ENCODE peak calls at places on chromosomes 1 and 21, in nine cellular contexts. F is transverse colon, O is ovary, Q is sigmoid colon, X is stomach, S is A549, C is esophagus muscularis mucosa, A is upper lobe of left lung, T is K562. G is an unnamed sample.

GRCh38 chr1:66532798-66533783 is 862 bp upstream of the SGIP1 start:
- DNase-seq in F (no peak), O (peak; percentile 31), Q (peak; percentile 72), X (no peak), S (no peak), C (no peak), A (peak; percentile 84), T (peak; percentile 20), G (no peak)

GRCh38 chr21:35050348-35051286 is 1.5 kb upstream of the RUNX1 start:
- DNase-seq in F (no peak), O (no peak), Q (peak; percentile 77), X (no peak), S (no peak), C (peak; percentile 66), A (no peak), T (no peak), G (no peak)

GRCh38 chr1:81912383-81912782 is 111.6 kb downstream of the ADGRL2 start:
- DNase-seq in F (no peak), O (no peak), Q (no peak), X (no peak), S (no peak), C (no peak), A (no peak), T (no peak), G (no peak)

GRCh38 chr21:35333831-35334593 is 284.9 kb upstream of the RUNX1 start:
- DNase-seq in F (no peak), O (no peak), Q (no peak), X (no peak), S (no peak), C (peak; percentile 68), A (peak; percentile 10), T (no peak), G (no peak)

GRCh38 chr1:167455786-167456446 is 62.4 kb downstream of the CD247 start:
- DNase-seq in F (no peak), O (peak; percentile 33), Q (peak; percentile 65), X (peak; percentile 37), S (peak; percentile 13), C (no peak), A (no peak), T (no peak), G (no peak)

GRCh38 chr1:22169816-22170215 is 26.9 kb upstream of the WNT4 start:
- DNase-seq in F (no peak), O (no peak), Q (no peak), X (no peak), S (no peak), C (no peak), A (no peak), T (no peak), G (no peak)

GRCh38 chr1:229664133-229664689 is 38.2 kb downstream of the URB2 start:
- DNase-seq in F (peak; percentile 33), O (no peak), Q (no peak), X (peak; percentile 52), S (no peak), C (no peak), A (no peak), T (peak; percentile 21), G (no peak)

GRCh38 chr1:27637052-27637451 is 2.1 kb upstream of the FGR start:
- DNase-seq in F (no peak), O (no peak), Q (no peak), X (no peak), S (no peak), C (no peak), A (no peak), T (no peak), G (no peak)

GRCh38 chr21:34335316-34335715 is 28.5 kb upstream of the KCNE2 start:
- DNase-seq in F (no peak), O (no peak), Q (no peak), X (no peak), S (no peak), C (no peak), A (no peak), T (no peak), G (no peak)

GRCh38 chr1:204340137-204340536 is 19.6 kb downstream of the PLEKHA6 start:
- DNase-seq in F (no peak), O (no peak), Q (no peak), X (no peak), S (no peak), C (no peak), A (no peak), T (no peak), G (no peak)

GRCh38 chr1:180178511-180179161 is 24.0 kb downstream of the QSOX1 start:
- DNase-seq in F (peak; percentile 68), O (peak; percentile 76), Q (peak; percentile 81), X (peak; percentile 78), S (peak; percentile 53), C (no peak), A (no peak), T (peak; percentile 79), G (peak; percentile 34)

GRCh38 chr1:242738702-242739225 is 214.3 kb upstream of the PLD5 start:
- DNase-seq in F (no peak), O (no peak), Q (no peak), X (no peak), S (no peak), C (no peak), A (no peak), T (no peak), G (no peak)

GRCh38 chr1:233597489-233597901 is 16.4 kb upstream of the KCNK1 start:
- DNase-seq in F (no peak), O (no peak), Q (no peak), X (no peak), S (no peak), C (no peak), A (no peak), T (no peak), G (no peak)

GRCh38 chr1:34163792-34164509 is 1.1 kb downstream of the CSMD2 start:
- DNase-seq in F (no peak), O (no peak), Q (no peak), X (no peak), S (no peak), C (no peak), A (peak; percentile 80), T (no peak), G (no peak)

GRCh38 chr1:27979151-27979858 is 19.5 kb downstream of the XKR8 start:
- DNase-seq in F (no peak), O (no peak), Q (no peak), X (no peak), S (peak; percentile 65), C (no peak), A (no peak), T (peak; percentile 90), G (no peak)

GRCh38 chr21:45982256-45982757 is 737 bp downstream of the COL6A1 start:
- DNase-seq in F (peak; percentile 26), O (no peak), Q (peak; percentile 71), X (no peak), S (no peak), C (no peak), A (peak; percentile 73), T (no peak), G (no peak)

GRCh38 chr1:17825273-17826164 is 70.4 kb downstream of the ACTL8 start:
- DNase-seq in F (no peak), O (no peak), Q (no peak), X (peak; percentile 21), S (no peak), C (no peak), A (peak; percentile 55), T (no peak), G (no peak)

GRCh38 chr1:68478662-68479061 is 18.2 kb downstream of the DEPDC1 start:
- DNase-seq in F (no peak), O (no peak), Q (no peak), X (no peak), S (no peak), C (no peak), A (no peak), T (no peak), G (no peak)

GRCh38 chr1:235947989-235948388 is 81.3 kb upstream of the LYST start:
- DNase-seq in F (no peak), O (no peak), Q (no peak), X (no peak), S (no peak), C (no peak), A (no peak), T (no peak), G (no peak)

DNA sequence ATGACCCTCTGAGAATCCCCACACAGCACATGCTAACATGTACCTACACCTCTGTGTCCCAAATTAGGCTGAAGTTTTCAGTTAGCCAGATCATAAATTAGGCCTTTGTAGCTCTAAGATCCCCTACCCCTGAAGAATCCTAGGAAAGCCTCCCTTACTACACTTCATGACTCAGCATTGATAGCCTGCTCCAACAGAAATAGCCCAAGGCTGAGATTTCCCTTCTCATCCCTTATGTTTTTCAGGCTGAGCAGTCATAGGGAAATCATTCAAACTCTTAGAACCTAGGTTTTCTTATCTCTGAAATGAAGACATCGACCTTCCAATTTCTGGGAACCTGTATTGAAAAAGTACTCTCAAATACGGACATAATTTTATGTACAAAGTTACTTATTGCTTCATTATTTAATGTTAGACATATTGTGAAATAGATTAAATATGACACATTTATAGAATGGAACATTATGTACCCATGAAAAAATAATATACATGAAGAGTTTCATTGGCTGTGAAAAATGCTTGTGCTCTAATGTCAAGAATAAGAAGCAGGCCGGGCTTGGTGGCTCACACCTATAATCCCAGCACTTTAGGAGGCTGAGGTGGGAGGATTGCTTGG is 122.4 kb upstream of the UBE2U start:
- DNase-seq in F (no peak), O (no peak), Q (no peak), X (no peak), S (peak; percentile 4), C (no peak), A (no peak), T (no peak), G (no peak)
- TF ChIP-seq EP300 in F (no peak), O (no peak), Q (no peak), X (no peak), S (no peak), C (no peak), A (no peak), T (no peak), G (no peak)

DNA sequence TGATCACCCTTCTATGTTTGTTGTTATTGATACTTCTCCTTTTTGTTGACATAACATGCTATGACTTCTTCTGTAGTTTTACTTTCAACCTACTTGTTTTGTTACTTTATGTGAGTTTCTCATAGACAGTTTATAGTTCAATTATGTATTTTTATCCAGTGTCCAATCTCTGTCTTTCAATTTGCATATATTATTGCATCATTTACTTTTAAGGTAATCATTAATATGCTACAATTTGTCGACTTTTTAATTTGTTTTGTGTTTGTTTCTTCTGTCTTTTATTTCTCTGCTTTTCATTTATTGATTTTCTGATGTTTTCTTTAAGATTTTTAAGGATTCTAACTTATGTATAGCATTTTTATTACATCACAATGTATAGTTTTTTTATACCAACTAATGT is 10.3 kb downstream of the OR13G1 start:
- DNase-seq in F (no peak), O (no peak), Q (no peak), X (no peak), S (no peak), C (no peak), A (no peak), T (no peak), G (no peak)
- H3K4me1 ChIP-seq in F (no peaks in the 10 kb centered on the region), O (no peaks in the 10 kb centered on the region), Q (no peaks in the 10 kb centered on the region), X (no peaks in the 10 kb centered on the region), S (no peaks in the 10 kb centered on the region), C (no peaks in the 10 kb centered on the region), A (no peaks in the 10 kb centered on the region), T (no peaks in the 10 kb centered on the region), G (no peaks in the 10 kb centered on the region)

GRCh38 chr1:178726545-178726944 is 1.5 kb downstream of the RALGPS2 start:
- DNase-seq in F (no peak), O (no peak), Q (no peak), X (no peak), S (peak; percentile 8), C (no peak), A (no peak), T (no peak), G (no peak)
- H3K4me3 ChIP-seq in F (peak overlapping the region; percentile 98), O (peak overlapping the region; percentile 90), Q (peak overlapping the region; percentile 99), X (peak overlapping the region; percentile 91), S (peak overlapping the region; percentile 90), C (peak overlapping the region; percentile 90), A (peak overlapping the region; percentile 95), T (peak overlapping the region; percentile 63), G (peak overlapping the region; percentile 94)

GRCh38 chr1:117605164-117605810 is 561 bp upstream of the TENT5C start:
- DNase-seq in F (no peak), O (no peak), Q (peak; percentile 74), X (peak; percentile 74), S (no peak), C (no peak), A (peak; percentile 90), T (peak; percentile 52), G (no peak)
- TF ChIP-seq EP300 in F (no peak), O (no peak), Q (no peak), X (no peak), S (no peak), C (no peak), A (no peak), T (no peak), G (peak; percentile 70)

G was measured in tibial nerve.